ENCODE peak calls at places on chromosomes 6 and 20, in seven cellular contexts. U is adrenal gland, Y is B cell, P is mesothelial cell of epicardium, C is MCF 10A, D is choroid plexus epithelial cell, V is GM13976. Q is an unnamed sample.

GRCh38 chr6:35719830-35720733 is 16.8 kb upstream of the ARMC12 start:
- DNase-seq in U (peak), Y (peak), P (no peak), C (no peak), D (peak), V (peak), Q (no peak)

GRCh38 chr6:39777218-39777617 is 15.0 kb upstream of the DAAM2 start:
- DNase-seq in U (no peak), Y (no peak), P (no peak), C (no peak), D (no peak), V (no peak), Q (no peak)

GRCh38 chr6:47520282-47520681 is 42.7 kb downstream of the CD2AP start:
- DNase-seq in U (no peak), Y (no peak), P (no peak), C (no peak), D (no peak), V (no peak), Q (no peak)

GRCh38 chr6:89346433-89346832 is 6.1 kb downstream of the UBE2J1 start:
- DNase-seq in U (no peak), Y (no peak), P (no peak), C (no peak), D (peak), V (no peak), Q (no peak)

GRCh38 chr6:42195415-42195814 is 659 bp upstream of the GUCA1B start:
- DNase-seq in U (no peak), Y (no peak), P (no peak), C (no peak), D (no peak), V (no peak), Q (no peak)

GRCh38 chr6:126842769-126843168 is 275.7 kb upstream of the RSPO3 start:
- DNase-seq in U (no peak), Y (no peak), P (no peak), C (no peak), D (no peak), V (no peak), Q (no peak)

GRCh38 chr20:26135325-26136110 is 438.9 kb upstream of the ZNF337 start:
- DNase-seq in U (no peak), Y (no peak), P (no peak), C (no peak), D (no peak), V (no peak), Q (no peak)

GRCh38 chr20:19211661-19212523 is 550 bp upstream of the SLC24A3 start:
- DNase-seq in U (peak), Y (no peak), P (peak), C (no peak), D (peak), V (peak), Q (no peak)

GRCh38 chr20:40331699-40332098 is 357.3 kb downstream of the MAFB start:
- DNase-seq in U (no peak), Y (no peak), P (no peak), C (peak), D (no peak), V (no peak), Q (no peak)

GRCh38 chr6:135094403-135094821 is 39.8 kb upstream of the HBS1L start:
- DNase-seq in U (no peak), Y (no peak), P (no peak), C (peak), D (peak), V (no peak), Q (no peak)

GRCh38 chr20:49562341-49563014 is 5.5 kb downstream of the PTGIS start:
- DNase-seq in U (peak), Y (no peak), P (peak), C (peak), D (peak), V (no peak), Q (no peak)

GRCh38 chr6:158825951-158826306 is 6.8 kb upstream of the EZR start:
- DNase-seq in U (no peak), Y (no peak), P (no peak), C (no peak), D (peak), V (no peak), Q (no peak)

GRCh38 chr20:54293526-54293925 is 85.6 kb downstream of the PFDN4 start:
- DNase-seq in U (no peak), Y (no peak), P (no peak), C (peak), D (no peak), V (no peak), Q (no peak)

GRCh38 chr6:105504660-105505059 is 101.8 kb upstream of the PREP start:
- DNase-seq in U (no peak), Y (no peak), P (no peak), C (no peak), D (no peak), V (no peak), Q (no peak)

GRCh38 chr6:143299253-143300166 is 151.0 kb downstream of the ADAT2 start:
- DNase-seq in U (no peak), Y (no peak), P (no peak), C (no peak), D (no peak), V (peak), Q (no peak)

GRCh38 chr6:33995046-33995872 is 150.6 kb downstream of the GRM4 start:
- DNase-seq in U (no peak), Y (peak), P (no peak), C (no peak), D (no peak), V (no peak), Q (peak)

GRCh38 chr6:69090132-69090531 is 455.1 kb downstream of the ADGRB3 start:
- DNase-seq in U (no peak), Y (no peak), P (no peak), C (no peak), D (peak), V (no peak), Q (no peak)

GRCh38 chr20:48823960-48824497 is 3.8 kb downstream of the PREX1 start:
- DNase-seq in U (no peak), Y (peak), P (no peak), C (peak), D (peak), V (peak), Q (no peak)

GRCh38 chr6:35317483-35318199 is 20.0 kb downstream of the DEF6 start:
- DNase-seq in U (no peak), Y (no peak), P (peak), C (no peak), D (no peak), V (no peak), Q (peak)

GRCh38 chr20:42338274-42339172 is 720.3 kb upstream of the CHD6 start:
- DNase-seq in U (no peak), Y (no peak), P (no peak), C (no peak), D (no peak), V (no peak), Q (no peak)

GRCh38 chr6:154411076-154411475 is 54.5 kb upstream of the IPCEF1 start:
- DNase-seq in U (no peak), Y (no peak), P (no peak), C (no peak), D (peak), V (no peak), Q (no peak)

GRCh38 chr6:154407440-154407839 is 50.8 kb upstream of the IPCEF1 start:
- DNase-seq in U (no peak), Y (no peak), P (no peak), C (no peak), D (no peak), V (no peak), Q (no peak)

GRCh38 chr6:154410619-154411044 is 54.0 kb upstream of the IPCEF1 start:
- DNase-seq in U (peak), Y (no peak), P (no peak), C (peak), D (peak), V (no peak), Q (no peak)

GRCh38 chr6:154410215-154410614 is 53.6 kb upstream of the IPCEF1 start:
- DNase-seq in U (no peak), Y (no peak), P (no peak), C (no peak), D (no peak), V (no peak), Q (no peak)

DNA sequence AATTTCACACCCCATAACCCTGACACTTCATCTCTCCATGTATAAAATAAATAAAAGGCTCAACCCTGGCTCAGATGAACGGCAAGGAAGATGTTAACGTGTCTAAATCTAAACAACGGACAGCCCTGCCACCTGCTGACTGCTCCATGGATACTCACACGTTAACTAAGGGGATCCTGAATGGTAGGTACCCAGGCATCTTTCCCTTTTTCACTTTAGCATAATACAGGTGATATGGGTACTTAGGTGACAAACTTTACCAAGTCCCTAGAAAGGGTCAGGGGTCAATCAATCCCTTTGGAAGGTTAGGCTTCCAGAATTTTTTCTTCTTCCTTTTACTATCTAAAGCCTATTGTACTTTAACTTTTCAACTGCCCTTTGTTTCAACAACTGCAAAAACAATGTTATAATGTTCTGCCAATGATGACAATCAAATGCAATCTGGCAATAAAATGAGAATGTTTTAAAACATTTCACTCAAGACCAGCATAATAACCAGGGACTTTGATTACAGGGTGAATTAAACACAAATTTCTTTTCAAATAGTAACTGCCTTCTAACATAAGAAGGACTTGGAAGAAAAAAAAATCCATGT is 52.4 kb upstream of the IPCEF1 start:
- DNase-seq in U (no peak), Y (no peak), P (no peak), C (peak), D (peak), V (no peak), Q (no peak)
- TF ChIP-seq CTCF in U (peak), Y (no peak), P (no peak), C (peak), D (peak), V (no peak), Q (peak)

GRCh38 chr6:141677598-141678211 is 455.0 kb upstream of the GJE1 start:
- DNase-seq in U (no peak), Y (no peak), P (no peak), C (peak), D (peak), V (no peak), Q (no peak)

GRCh38 chr6:141685416-141685815 is 447.3 kb upstream of the GJE1 start:
- DNase-seq in U (no peak), Y (no peak), P (no peak), C (no peak), D (peak), V (no peak), Q (no peak)

GRCh38 chr6:141682391-141682790 is 450.3 kb upstream of the GJE1 start:
- DNase-seq in U (no peak), Y (no peak), P (no peak), C (no peak), D (no peak), V (no peak), Q (no peak)
- TF ChIP-seq CTCF in U (no peak), Y (no peak), P (no peak), C (no peak), D (no peak), V (no peak), Q (no peak)

GRCh38 chr6:149190228-149190831 is 127.2 kb upstream of the TAB2 start:
- DNase-seq in U (no peak), Y (peak), P (no peak), C (peak), D (peak), V (no peak), Q (no peak)
- TF ChIP-seq CTCF in U (peak), Y (peak), P (no peak), C (no peak), D (peak), V (no peak), Q (no peak)

DNA sequence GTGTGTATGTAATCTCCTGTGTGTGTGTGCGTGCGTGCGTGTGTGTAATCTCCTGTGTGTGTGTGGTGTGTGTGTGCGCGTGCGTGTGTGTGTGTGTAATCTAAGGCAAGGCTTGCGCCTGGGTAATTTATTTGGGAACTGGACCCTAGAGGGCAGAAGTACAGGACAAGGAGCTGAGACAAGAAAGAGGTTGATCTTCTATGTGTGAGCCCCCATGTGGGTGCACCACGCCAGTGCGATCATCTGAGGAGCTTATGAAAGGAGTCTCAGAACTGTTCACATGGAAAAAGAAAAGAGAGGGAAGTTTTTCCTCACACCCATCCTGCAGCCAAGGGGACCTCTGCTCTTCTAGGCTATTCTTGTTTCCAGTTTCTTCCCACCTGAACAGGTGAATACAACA is 220.1 kb upstream of the GGTLC1 start:
- DNase-seq in U (no peak), Y (no peak), P (no peak), C (no peak), D (peak), V (no peak), Q (no peak)
- TF ChIP-seq CTCF in U (no peak), Y (no peak), P (no peak), C (no peak), D (peak), V (no peak), Q (peak)

GRCh38 chr6:121354764-121355163 is 20.5 kb upstream of the TBC1D32 start:
- DNase-seq in U (no peak), Y (no peak), P (no peak), C (no peak), D (peak), V (no peak), Q (no peak)
- TF ChIP-seq CTCF in U (peak), Y (peak), P (peak), C (no peak), D (peak), V (no peak), Q (peak)

DNA sequence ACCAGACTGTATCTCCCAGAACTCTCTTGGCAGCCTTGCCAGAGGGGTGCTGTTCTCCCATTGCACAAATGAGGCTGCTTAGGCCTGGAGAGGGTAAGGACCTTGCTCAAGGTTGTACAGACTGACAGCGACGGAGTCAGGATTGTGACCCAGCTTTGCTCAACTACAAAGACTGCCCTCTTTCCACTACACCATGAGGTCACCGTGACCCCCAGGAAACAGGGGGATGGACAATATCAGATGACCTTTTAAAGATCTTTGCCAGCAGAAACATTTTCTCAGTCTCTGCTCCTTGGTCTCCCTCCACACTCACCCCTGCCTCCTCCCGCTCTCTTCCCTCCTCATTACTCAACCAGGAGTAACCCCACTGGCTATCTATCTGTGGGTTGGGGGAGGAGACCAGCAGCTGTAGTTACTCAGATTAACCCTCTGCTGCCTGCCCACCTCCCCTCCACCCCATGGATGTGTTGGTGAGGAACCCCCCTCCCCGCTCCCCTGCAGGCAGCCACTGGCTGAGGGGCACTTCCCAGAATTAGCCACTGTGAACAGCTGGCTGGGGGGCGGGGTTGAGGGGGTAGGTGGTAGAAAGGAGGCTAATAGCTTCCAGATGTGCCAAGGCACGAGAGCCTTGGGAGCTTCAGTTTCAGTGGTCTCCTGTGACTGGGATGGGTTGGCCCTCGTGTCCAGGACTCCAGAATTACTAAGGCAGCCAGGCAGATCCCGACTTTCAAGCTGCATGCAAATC is 26.9 kb upstream of the MRPS18A start:
- DNase-seq in U (no peak), Y (no peak), P (no peak), C (no peak), D (peak), V (no peak), Q (peak)
- TF ChIP-seq CTCF in U (no peak), Y (no peak), P (no peak), C (no peak), D (no peak), V (no peak), Q (no peak)

GRCh38 chr6:6865601-6866000 is 242.2 kb upstream of the RREB1 start:
- DNase-seq in U (no peak), Y (no peak), P (no peak), C (no peak), D (no peak), V (no peak), Q (no peak)

GRCh38 chr6:6861346-6861745 is 246.4 kb upstream of the RREB1 start:
- DNase-seq in U (no peak), Y (no peak), P (no peak), C (no peak), D (no peak), V (no peak), Q (no peak)

GRCh38 chr6:6866656-6867390 is 240.9 kb upstream of the RREB1 start:
- DNase-seq in U (no peak), Y (no peak), P (no peak), C (no peak), D (no peak), V (no peak), Q (no peak)

GRCh38 chr6:6861995-6862394 is 245.8 kb upstream of the RREB1 start:
- DNase-seq in U (no peak), Y (no peak), P (no peak), C (no peak), D (no peak), V (no peak), Q (no peak)

DNA sequence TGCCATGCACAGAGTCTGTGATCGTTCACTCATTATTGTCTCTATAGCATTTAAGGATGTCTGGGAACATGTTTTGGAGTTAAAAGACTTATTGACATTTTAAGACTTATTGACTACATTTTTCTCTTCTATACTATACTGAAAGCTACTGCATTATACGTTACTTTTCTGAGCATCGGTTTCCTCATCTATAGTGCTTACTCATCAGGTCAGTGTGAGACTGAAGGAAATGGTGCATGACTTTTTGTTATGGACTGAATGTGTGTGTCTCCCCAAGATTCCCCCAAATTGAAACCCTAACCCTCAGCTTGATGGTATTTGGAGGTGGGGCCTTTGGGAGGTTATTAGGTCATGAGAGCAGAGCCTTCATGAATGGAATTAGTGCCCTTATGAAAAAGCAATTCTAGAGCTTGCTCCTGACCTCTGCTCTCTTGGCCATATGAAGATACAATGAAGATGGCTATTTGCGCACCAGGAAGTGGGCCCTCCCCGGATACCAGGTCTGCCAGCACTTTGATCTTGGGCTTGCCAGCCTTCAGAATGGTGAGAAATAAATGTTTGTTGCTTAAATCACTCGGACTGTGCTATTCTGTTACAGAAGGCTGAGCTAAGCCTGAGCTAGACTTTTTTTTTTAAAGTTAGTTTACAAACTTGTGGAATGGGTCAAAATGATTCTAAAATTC is 243.7 kb upstream of the RREB1 start:
- DNase-seq in U (no peak), Y (no peak), P (no peak), C (no peak), D (no peak), V (no peak), Q (no peak)
- TF ChIP-seq CTCF in U (no peak), Y (no peak), P (no peak), C (no peak), D (no peak), V (no peak), Q (no peak)

GRCh38 chr20:31517373-31517772 is 3.1 kb downstream of the HM13 start:
- DNase-seq in U (peak), Y (no peak), P (no peak), C (peak), D (peak), V (no peak), Q (no peak)
- TF ChIP-seq CTCF in U (no peak), Y (no peak), P (no peak), C (no peak), D (peak), V (no peak), Q (no peak)

DNA sequence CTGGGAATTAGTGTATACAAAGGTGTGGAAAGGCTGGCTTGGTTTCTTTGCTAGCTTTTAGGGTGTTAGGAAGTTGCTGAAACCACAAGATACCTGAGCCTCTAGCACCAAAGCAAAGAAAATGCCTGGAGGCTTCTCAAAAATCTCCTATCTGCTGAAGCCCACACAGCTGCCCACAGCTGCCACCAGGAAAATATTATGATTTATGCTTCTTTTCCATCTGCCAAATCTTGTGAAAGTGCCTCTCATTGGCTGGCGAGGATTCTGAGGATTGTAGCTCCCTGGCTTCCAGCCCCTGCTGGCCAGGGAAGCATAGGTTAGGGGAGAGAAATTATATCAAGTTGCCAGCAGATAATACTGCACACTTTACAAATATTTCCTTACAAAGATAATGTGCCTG is 98.5 kb downstream of the MRPL14 start:
- DNase-seq in U (no peak), Y (peak), P (no peak), C (peak), D (no peak), V (no peak), Q (no peak)
- TF ChIP-seq CTCF in U (no peak), Y (no peak), P (no peak), C (peak), D (peak), V (no peak), Q (peak)

GRCh38 chr20:25058797-25059486 is 1.0 kb upstream of the ACSS1 start:
- DNase-seq in U (no peak), Y (no peak), P (no peak), C (no peak), D (peak), V (no peak), Q (no peak)
- TF ChIP-seq CTCF in U (no peak), Y (no peak), P (no peak), C (no peak), D (no peak), V (no peak), Q (peak)

Q was measured in type B pancreatic cell.